ENCODE peak calls at places on chromosomes 16 and 17, in six cellular contexts. R is GM23248, F is PC-3, G is HCT116, N is neural progenitor cell, Q is SK-N-SH. I is an unnamed sample.

GRCh38 chr17:49616546-49617205 is 41.0 kb downstream of the NXPH3 start:
- DNase-seq in Q (no peak), N (no peak), R (peak), F (no peak), G (no peak), I (peak)

GRCh38 chr17:7394452-7395191 is at the start of gene PLSCR3:
- DNase-seq in F (peak), R (peak), N (peak), Q (peak), G (no peak), I (peak)

GRCh38 chr17:66953661-66954060 is 10.8 kb upstream of the CACNG4 start:
- DNase-seq in F (no peak), N (no peak), R (no peak), G (no peak), Q (peak), I (no peak)

GRCh38 chr16:14958970-14959369 is 15.9 kb upstream of the PDXDC1 start:
- DNase-seq in G (no peak), F (peak), N (peak), R (peak), Q (no peak), I (no peak)

GRCh38 chr17:82049521-82049971 is 2.1 kb downstream of the RFNG start:
- DNase-seq in R (no peak), N (no peak), G (no peak), Q (no peak), F (no peak), I (no peak)

GRCh38 chr17:62626719-62627218 is 701 bp upstream of the MRC2 start:
- DNase-seq in F (peak), R (peak), G (no peak), N (peak), Q (peak), I (no peak)

GRCh38 chr17:37234106-37234505 is 141.7 kb upstream of the C17orf78 start:
- DNase-seq in F (no peak), Q (no peak), N (no peak), G (no peak), R (no peak), I (no peak)

GRCh38 chr17:10243905-10244844 is 45.8 kb upstream of the GAS7 start:
- DNase-seq in N (no peak), F (no peak), R (peak), G (no peak), Q (no peak), I (no peak)

GRCh38 chr16:90019543-90020259 is 445 bp upstream of the DBNDD1 start:
- DNase-seq in F (peak), Q (peak), N (peak), G (no peak), R (peak), I (peak)

GRCh38 chr17:50117202-50118040 is 12.5 kb downstream of the SAMD14 start:
- DNase-seq in N (peak), Q (no peak), R (peak), G (peak), F (peak), I (peak)

GRCh38 chr17:35148144-35148543 is 527 bp downstream of the UNC45B start:
- DNase-seq in Q (no peak), G (no peak), N (no peak), R (no peak), F (no peak), I (no peak)

GRCh38 chr16:55464375-55464774 is 14.6 kb upstream of the MMP2 start:
- DNase-seq in F (no peak), G (no peak), N (no peak), R (no peak), Q (no peak), I (no peak)

GRCh38 chr17:64161380-64161779 is 31.4 kb upstream of the ERN1 start:
- DNase-seq in N (no peak), F (no peak), G (no peak), R (peak), Q (no peak), I (no peak)

GRCh38 chr16:47254771-47255170 is 111.0 kb upstream of the NETO2 start:
- DNase-seq in G (no peak), F (no peak), N (no peak), R (no peak), Q (no peak), I (no peak)
- TF ChIP-seq EZH2phosphoT487 in G (no peak), F (no peak), N (no peak), R (no peak), Q (no peak), I (no peak)

DNA sequence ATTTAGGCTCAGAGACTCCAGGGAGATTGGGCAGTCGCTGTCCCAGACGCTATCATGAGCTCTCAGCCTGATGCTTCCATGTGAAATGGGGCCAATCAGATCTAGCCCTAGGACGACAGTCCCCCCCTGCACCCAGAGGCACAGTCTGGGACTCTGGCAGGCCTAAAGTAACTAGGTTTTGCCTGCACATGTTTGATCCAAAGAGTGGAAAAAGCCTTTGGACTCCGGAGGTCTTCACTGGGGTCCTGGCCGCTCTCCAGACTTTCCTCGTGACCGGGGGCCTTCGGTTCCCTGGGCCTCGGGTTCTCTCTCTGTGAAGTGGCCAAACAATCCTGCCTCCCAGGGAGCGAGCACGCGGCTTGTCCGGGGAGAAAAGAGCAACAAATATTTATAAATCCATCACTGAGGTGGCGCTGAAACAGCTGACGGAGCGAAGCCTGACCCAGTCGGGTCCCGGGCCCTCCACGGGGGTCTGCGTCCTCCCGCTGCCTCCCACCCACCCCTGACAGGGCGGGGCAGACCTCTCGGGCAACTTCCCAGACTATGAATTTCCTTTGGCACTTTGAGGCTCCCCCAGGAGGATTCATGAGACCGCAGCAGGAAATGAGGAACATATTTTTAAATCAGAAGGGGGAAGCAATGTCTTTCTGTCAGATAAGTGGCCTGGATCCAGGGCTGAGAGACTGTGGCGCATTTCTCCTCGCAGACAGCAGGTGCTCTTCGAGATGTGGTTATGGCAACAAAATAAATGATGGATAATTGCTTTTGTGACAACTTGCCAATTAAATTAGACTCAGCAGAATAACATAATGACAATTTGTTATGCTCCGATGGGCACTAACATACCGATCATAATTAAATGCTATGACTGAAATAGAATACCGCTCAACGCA is 38.9 kb downstream of the MRPS23 start:
- DNase-seq in R (peak), F (no peak), Q (peak), G (no peak), N (no peak), I (no peak)
- H3K9ac ChIP-seq in R (no peak), F (no peak), Q (no peak), G (no peak), N (no peak), I (no peak)

GRCh38 chr16:86630471-86630870 is 52.1 kb downstream of the FOXL1 start:
- DNase-seq in R (peak), N (no peak), F (peak), G (no peak), Q (no peak), I (no peak)

GRCh38 chr16:86628614-86629013 is 50.3 kb downstream of the FOXL1 start:
- DNase-seq in N (no peak), Q (no peak), F (peak), G (no peak), R (no peak), I (no peak)

GRCh38 chr16:86632944-86633343 is 54.6 kb downstream of the FOXL1 start:
- DNase-seq in G (no peak), R (no peak), N (no peak), F (no peak), Q (no peak), I (no peak)

GRCh38 chr16:86632206-86632605 is 53.9 kb downstream of the FOXL1 start:
- DNase-seq in R (no peak), G (no peak), F (peak), N (no peak), Q (no peak), I (no peak)

GRCh38 chr16:86631441-86631840 is 53.1 kb downstream of the FOXL1 start:
- DNase-seq in R (peak), F (peak), N (no peak), G (no peak), Q (no peak), I (no peak)
- TF ChIP-seq EZH2phosphoT487 in R (no peak), F (no peak), N (no peak), G (no peak), Q (no peak), I (no peak)

DNA sequence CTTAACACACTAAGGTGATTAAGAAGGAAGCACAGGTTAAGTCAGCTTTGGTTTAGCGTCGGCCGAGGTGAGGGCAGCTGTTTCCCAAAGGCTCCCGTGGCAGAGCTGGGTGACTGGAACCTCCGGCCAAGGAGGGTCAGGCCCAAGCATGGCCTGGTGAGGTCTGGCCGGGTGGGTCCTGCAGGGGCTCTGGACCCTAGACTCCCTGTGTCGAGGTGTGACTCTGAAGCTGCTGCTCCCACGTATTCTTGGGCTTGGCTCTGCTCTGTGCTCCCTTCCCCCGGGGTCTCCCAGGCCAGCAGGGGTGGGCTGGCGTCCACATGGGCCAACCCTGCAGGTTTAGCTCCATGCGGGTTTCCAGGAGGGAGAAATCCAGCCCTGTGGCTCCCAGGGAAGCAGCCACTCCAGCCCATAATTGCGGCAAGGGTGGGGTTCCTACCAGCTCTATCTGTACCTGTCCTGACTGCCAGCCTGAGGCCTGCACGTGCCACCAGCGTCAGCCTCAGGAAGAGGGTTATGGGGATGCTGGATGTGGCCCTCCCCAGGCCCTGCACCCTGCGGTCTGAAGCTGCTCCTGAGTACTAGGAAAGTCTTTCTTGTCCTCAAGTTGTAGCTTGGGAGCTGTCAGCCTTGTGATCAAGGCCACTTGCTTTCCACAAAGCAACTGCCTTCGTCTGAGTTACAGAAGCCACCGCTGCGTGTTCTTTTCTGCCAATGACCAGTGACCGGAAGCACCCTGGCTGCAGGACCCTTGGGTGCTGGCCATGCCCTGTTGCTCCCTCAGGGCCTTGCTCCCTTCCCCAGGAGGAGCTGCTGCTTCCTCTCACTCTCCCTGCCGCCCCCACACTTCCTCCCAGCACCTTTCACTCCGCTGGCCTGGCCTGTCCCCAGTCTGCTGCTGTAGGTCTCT is 4.8 kb downstream of the CDK5R1 start:
- DNase-seq in N (no peak), F (no peak), R (no peak), Q (peak), G (no peak), I (no peak)
- H3K9ac ChIP-seq in N (no peak), F (no peak), R (no peak), Q (no peak), G (no peak), I (no peak)

DNA sequence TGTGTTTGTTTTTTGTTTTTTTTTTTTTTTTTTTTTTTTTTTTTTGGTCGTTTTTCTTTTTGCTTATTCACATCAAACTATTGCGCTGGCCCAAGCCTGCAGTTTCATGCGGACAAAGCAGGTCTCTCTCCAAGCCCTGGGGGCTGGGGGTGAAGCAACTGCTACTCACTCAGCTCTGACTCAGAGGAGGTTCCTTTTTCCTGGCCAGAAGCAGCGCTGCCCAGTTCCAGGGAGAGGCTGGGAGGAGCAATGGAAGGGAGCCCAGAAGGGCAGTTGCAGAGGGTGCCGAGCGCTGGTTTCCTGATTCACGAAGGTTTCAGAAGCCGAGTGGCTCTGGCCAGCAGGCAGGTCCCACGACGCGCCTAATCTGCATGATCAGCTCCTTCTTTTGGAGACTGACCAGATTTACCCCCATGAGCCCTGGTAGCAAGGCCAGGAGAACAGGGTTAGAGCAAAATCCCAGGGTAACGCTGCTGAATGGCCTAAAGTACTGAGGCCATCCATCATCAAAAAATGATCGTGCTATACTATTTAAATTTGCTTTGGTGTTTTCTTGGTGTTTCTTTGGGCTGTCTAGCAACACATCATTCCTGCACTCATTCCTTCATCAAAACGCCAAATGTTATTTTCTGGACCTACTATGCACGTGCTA is 144.7 kb upstream of the SOX9 start:
- DNase-seq in F (peak), G (no peak), N (peak), Q (peak), R (peak), I (no peak)
- TF ChIP-seq EZH2phosphoT487 in F (no peak), G (no peak), N (no peak), Q (no peak), R (no peak), I (no peak)

GRCh38 chr17:69605571-69605970 is 191.1 kb downstream of the MAP2K6 start:
- DNase-seq in R (peak), Q (no peak), F (no peak), N (no peak), G (no peak), I (no peak)

GRCh38 chr17:69608808-69609494 is 194.5 kb downstream of the MAP2K6 start:
- DNase-seq in G (no peak), Q (no peak), F (peak), N (no peak), R (peak), I (no peak)

GRCh38 chr17:69606142-69606800 is 191.8 kb downstream of the MAP2K6 start:
- DNase-seq in G (no peak), R (no peak), N (no peak), F (no peak), Q (no peak), I (no peak)

GRCh38 chr17:69608114-69608513 is 193.6 kb downstream of the MAP2K6 start:
- DNase-seq in F (no peak), G (no peak), R (peak), Q (no peak), N (no peak), I (no peak)

DNA sequence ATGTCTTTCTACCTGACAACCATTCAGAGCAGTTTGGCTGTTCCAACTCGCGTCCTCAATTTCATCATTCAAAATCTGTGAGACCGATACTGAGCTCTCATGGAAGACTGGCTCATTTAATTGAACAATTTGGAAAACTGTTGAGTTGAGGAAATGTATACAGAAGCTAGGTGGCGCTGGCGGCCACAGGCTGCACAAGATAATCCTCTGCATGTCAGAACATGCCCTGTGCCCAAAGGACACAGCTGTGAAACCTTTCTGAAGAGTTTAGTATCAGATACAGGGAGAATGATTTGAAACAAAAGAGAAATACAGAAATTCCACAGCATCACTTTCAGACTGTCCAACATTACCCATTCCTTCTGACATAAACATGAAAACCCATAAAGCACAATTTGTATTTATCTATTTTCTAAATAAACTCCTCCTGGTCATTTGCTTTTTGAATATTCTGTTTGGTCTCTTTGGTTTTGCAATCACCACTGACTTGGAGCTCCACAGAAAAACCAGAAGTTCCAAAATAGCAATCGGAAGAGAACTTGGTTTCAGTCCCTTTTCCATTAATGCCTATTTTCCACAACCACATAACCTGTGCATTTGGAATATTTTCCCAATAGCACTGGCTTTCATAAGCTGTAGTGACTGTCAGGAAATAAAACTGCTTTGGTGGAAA is 192.8 kb downstream of the MAP2K6 start:
- DNase-seq in F (peak), N (peak), G (peak), R (peak), Q (peak), I (peak)
- H3K9ac ChIP-seq in F (no peak), N (no peak), G (no peak), R (peak), Q (peak), I (no peak)

GRCh38 chr16:1907226-1907849 is 10.9 kb downstream of the HS3ST6 start:
- DNase-seq in F (no peak), Q (peak), G (no peak), R (no peak), N (peak), I (no peak)

GRCh38 chr16:1903845-1904820 is 14.1 kb downstream of the HS3ST6 start:
- DNase-seq in N (no peak), F (no peak), R (no peak), Q (peak), G (no peak), I (no peak)

GRCh38 chr16:1908081-1908633 is 10.1 kb downstream of the HS3ST6 start:
- DNase-seq in N (peak), F (no peak), Q (peak), R (no peak), G (no peak), I (no peak)

GRCh38 chr16:1906846-1907165 is 11.4 kb downstream of the HS3ST6 start:
- DNase-seq in F (no peak), N (peak), G (no peak), Q (peak), R (no peak), I (peak)

DNA sequence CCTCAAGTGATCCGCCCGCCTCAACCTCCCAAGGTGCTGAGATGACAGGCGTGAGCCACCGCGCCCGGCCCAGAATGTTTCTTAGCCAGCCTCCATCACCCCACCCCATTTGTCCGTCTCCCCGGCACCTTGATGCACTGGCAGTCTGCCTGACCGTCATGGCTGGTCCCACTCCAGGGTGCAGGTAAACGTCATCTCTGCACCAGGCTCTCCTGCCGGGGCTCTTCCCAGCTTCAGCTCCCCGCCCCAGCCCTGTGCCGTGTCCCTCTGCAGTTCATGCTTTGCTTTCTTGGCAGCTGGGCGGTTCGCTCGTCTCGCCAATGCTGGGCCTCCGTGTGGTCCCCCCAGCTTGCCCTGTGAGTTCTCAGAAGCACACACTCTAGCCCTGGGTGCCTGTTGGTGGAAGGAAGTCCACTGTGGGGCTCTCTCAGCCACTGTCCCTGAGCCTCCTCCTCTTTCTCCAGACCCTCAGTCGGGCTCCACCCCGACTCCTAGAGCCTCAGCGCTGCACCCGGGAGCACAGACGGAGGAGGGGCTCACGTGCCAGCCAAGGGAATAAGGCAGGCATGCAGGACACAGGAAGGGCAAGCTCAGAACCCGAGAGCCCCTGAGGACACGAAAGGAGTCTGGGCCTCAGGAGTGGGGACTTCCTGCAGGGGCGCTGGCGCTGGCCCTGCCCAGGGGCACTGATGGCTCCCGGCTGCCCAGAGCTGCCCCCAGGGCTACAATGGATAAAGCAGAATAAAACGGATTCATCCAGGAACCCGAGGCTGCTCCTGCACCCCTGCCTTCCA is 12.0 kb downstream of the HS3ST6 start:
- DNase-seq in N (peak), F (no peak), G (no peak), Q (peak), R (no peak), I (no peak)
- TF ChIP-seq EZH2phosphoT487 in N (no peak), F (no peak), G (no peak), Q (no peak), R (no peak), I (no peak)

DNA sequence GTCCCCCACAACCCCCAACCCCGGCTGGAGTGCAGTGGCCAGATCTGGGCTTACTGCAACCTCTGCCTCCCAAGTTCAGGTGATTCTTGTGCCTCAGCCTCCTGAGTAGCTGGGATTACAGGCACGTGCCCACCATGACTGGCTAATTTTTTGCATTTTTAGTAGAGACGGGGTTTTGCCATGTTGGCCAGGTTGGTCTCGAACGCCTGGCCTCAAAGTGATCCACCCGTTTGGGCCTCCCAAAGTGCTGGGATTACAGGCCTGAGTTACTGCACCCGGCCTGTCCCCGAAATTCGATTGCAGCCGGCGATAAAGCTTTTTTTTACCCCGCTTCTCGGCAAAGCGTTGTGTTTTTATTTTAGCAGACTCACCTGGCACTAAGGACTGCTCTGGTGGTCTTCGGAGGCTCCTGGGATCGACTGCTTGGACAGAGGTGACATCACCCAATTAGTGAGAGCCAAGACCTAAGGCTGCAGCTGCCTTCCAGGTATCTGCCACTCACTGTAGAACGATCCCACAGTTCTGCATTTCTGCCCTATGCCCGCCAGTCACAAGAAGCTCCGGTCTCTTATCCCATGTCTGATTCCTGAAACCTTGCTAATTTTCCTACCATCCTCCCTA is 82.2 kb upstream of the ARL4D start:
- DNase-seq in Q (no peak), R (peak), F (no peak), N (peak), G (no peak), I (no peak)
- H3K9ac ChIP-seq in Q (no peak), R (no peak), F (no peak), N (no peak), G (no peak), I (no peak)